ENCODE peak calls at places on chromosomes 2 and 18, in five cellular contexts. T, Y, I, W and L are unnamed samples.
A peak's percentile ranks its signal among the peaks of the same experiment; 100 is the strongest.

GRCh38 chr2:219886615-219887014 is 259.2 kb downstream of the SLC4A3 start:
- DNase-seq in T (no peak), Y (no peak), I (no peak), W (peak; percentile 1), L (no peak)

GRCh38 chr2:37653805-37654378 is 17.6 kb downstream of the CDC42EP3 start:
- DNase-seq in T (no peak), Y (no peak), I (no peak), W (no peak), L (no peak)

GRCh38 chr2:234412726-234413125 is 84.2 kb downstream of the ARL4C start:
- DNase-seq in T (peak; percentile 42), Y (peak; percentile 33), I (no peak), W (peak; percentile 39), L (peak; percentile 34)

GRCh38 chr2:46025683-46026082 is 271.5 kb upstream of the EPAS1 start:
- DNase-seq in T (no peak), Y (no peak), I (no peak), W (no peak), L (no peak)

GRCh38 chr2:160471950-160472349 is 21.7 kb downstream of the RBMS1 start:
- DNase-seq in T (no peak), Y (no peak), I (no peak), W (no peak), L (no peak)

GRCh38 chr2:172726172-172726735 is 9.4 kb upstream of the RAPGEF4 start:
- DNase-seq in T (peak; percentile 25), Y (no peak), I (peak; percentile 31), W (peak; percentile 72), L (no peak)

GRCh38 chr2:71925268-71926097 is 222.2 kb downstream of the CYP26B1 start:
- DNase-seq in T (no peak), Y (peak; percentile 19), I (no peak), W (peak; percentile 66), L (no peak)

GRCh38 chr2:57475391-57475790 is 571.2 kb upstream of the VRK2 start:
- DNase-seq in T (no peak), Y (no peak), I (no peak), W (no peak), L (no peak)

GRCh38 chr2:69260666-69261065 is 126.4 kb downstream of the GFPT1 start:
- DNase-seq in T (no peak), Y (no peak), I (no peak), W (no peak), L (no peak)

GRCh38 chr18:2657788-2658458 is 2.4 kb downstream of the SMCHD1 start:
- DNase-seq in T (peak; percentile 86), Y (no peak), I (peak; percentile 46), W (peak; percentile 74), L (peak; percentile 52)

GRCh38 chr18:57697434-57697833 is 75.8 kb upstream of the NARS1 start:
- DNase-seq in T (no peak), Y (peak; percentile 7), I (no peak), W (no peak), L (no peak)

GRCh38 chr2:176297067-176297466 is 27.8 kb downstream of the MTX2 start:
- DNase-seq in T (no peak), Y (no peak), I (peak; percentile 8), W (no peak), L (no peak)

DNA sequence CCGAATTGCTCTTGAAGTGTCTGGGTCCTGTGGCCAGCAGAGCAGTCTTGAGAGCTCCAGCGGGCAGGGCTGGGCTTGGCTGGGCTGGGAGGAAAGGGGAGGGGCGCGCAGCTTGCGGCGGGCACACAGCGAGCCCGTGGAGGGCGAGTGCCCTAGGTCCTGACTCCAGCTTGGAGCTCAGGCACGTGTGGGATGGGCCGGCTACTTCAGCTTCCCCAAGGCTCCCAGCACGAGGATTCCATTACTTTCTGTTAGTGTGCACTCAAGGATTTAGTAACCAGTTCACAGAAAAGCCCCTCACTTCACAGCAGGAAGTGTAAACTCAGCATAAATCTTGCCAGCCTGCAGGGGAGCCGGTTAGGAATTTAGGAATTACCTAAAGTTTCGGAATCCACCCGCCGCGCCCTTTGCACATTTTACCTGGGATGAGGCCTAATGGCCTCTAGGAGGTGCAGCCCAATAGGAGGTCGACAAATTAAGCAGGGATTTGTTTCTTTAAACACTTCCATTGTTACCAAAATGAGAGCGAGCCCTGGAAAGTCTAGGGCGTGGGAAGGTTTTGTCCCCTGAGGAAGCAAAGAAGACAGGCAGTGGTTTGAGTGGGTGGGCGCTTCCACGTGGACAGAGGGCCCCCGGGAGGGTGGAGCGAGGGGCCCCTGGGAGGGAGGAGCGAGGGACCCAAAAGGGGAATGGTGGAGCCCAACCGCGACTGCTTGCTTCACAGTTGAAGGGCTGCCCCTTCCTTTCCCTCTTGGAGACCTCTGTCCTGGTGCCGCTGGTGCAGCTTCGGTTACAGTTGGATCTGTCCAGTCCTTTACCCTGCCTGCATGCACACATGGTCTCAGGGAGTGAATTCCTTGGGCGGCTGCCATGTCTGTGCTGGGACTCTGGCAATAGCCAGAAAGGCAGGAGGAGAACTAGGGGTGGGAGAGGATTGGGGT is 93.3 kb downstream of the CTAGE1 start:
- DNase-seq in T (peak; percentile 15), Y (no peak), I (no peak), W (peak; percentile 81), L (no peak)
- H3K4me3 ChIP-seq in T (peak overlapping the region; percentile 37), Y (no peak overlapping the region), I (peak overlapping the region; percentile 12), W (no peak overlapping the region), L (no peak overlapping the region)

GRCh38 chr18:22238036-22238435 is 68.6 kb downstream of the GATA6 start:
- DNase-seq in T (no peak), Y (no peak), I (no peak), W (no peak), L (no peak)
- H3K4me3 ChIP-seq in T (no peak overlapping the region), Y (no peak overlapping the region), I (no peak overlapping the region), W (no peak overlapping the region), L (no peak overlapping the region)

DNA sequence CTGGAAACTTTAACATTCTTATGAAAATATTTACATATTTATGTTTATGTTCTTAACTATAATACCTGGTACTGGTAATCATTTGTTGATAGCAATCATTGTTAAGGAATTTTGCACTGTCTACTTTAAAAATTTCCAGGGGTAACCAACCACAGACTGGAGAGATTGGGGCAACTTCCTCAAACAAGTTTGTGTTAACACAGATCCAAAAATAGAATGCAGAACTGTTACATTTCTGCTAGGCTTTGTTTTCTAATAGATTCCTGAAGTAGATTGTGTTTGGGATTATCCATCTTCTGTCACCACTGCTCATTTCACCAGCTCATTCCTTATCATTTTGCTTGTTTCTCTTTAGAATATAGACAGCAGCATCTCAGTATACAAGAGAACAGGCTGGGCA is 23.7 kb downstream of the RNF125 start:
- DNase-seq in T (no peak), Y (no peak), I (no peak), W (no peak), L (no peak)
- H3K4me3 ChIP-seq in T (no peak overlapping the region), Y (no peak overlapping the region), I (no peak overlapping the region), W (no peak overlapping the region), L (no peak overlapping the region)

DNA sequence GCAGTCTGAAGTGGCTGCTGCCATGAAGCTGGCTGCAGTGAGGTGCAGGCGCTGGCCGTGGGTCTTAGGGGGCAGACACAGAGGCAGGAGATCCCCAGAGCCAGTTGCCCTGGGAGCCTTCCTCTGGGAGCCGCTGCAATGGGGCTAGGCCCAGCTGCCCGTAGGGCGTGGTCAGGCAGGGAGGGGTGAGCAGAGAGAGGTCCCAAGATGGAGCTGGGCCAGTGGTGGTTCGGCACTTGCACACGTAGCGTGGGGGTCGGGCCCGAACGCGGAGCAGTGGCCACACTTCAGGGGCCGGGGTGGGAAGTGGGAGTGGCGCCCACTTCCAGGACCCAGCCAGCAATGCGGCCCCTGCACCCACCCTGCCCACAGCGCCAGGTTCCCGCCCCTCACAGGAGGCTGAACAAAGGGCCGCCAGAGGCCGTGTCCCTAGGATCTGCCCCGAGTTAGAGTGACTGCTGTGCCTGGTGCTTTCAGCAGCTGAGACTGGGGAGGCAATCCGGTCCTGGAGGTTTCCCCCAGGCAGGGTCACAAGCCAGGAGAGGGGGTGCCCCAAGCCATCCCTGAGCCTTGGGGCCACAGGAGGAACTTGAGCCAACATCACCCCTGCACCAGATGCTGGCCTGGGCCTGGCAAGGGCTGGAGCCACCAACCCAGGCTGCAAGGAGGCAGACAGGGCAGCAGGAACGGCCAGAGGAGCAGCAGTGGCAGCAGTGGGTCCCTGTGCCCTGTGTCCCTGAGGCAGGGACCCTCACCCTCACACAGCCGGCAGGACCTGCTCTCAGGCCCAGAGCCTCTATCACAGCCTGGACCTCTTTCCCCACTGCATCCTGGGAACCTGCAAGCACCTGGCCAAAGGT is 21.3 kb upstream of the SP140L start:
- DNase-seq in T (no peak), Y (no peak), I (no peak), W (no peak), L (no peak)
- H3K4me3 ChIP-seq in T (no peak overlapping the region), Y (no peak overlapping the region), I (no peak overlapping the region), W (no peak overlapping the region), L (no peak overlapping the region)

GRCh38 chr2:165528691-165529090 is 59.2 kb downstream of the CSRNP3 start:
- DNase-seq in T (no peak), Y (no peak), I (no peak), W (no peak), L (no peak)
- H3K4me3 ChIP-seq in T (no peak overlapping the region), Y (no peak overlapping the region), I (no peak overlapping the region), W (no peak overlapping the region), L (no peak overlapping the region)

GRCh38 chr18:58861353-58861752 is 3.3 kb upstream of the ZNF532 start:
- DNase-seq in T (no peak), Y (no peak), I (no peak), W (no peak), L (no peak)

GRCh38 chr18:58862851-58863538 is 1.7 kb upstream of the ZNF532 start:
- DNase-seq in T (peak; percentile 65), Y (peak; percentile 39), I (no peak), W (no peak), L (no peak)

GRCh38 chr18:58862404-58862803 is 2.3 kb upstream of the ZNF532 start:
- DNase-seq in T (no peak), Y (no peak), I (no peak), W (no peak), L (no peak)

GRCh38 chr18:58860747-58861224 is 3.9 kb upstream of the ZNF532 start:
- DNase-seq in T (no peak), Y (no peak), I (no peak), W (peak; percentile 62), L (peak; percentile 52)

GRCh38 chr18:58861853-58862252 is 2.8 kb upstream of the ZNF532 start:
- DNase-seq in T (no peak), Y (no peak), I (no peak), W (no peak), L (no peak)
- H3K4me3 ChIP-seq in T (no peak overlapping the region), Y (no peak overlapping the region), I (no peak overlapping the region), W (no peak overlapping the region), L (no peak overlapping the region)